ENCODE peak calls at places on chromosomes 12 and 14, in four cellular contexts. X, L, G and A are unnamed samples.

GRCh38 chr12:127893875-127894635 is 372.9 kb upstream of the TMEM132C start:
- DNase-seq in X (no peak), L (no peak), G (no peak), A (peak)

GRCh38 chr12:116217045-116217444 is 60.4 kb downstream of the MED13L start:
- DNase-seq in X (no peak), L (no peak), G (no peak), A (no peak)

GRCh38 chr14:92341791-92342190 is 18.8 kb downstream of the SLC24A4 start:
- DNase-seq in X (no peak), L (no peak), G (no peak), A (no peak)

GRCh38 chr12:6549379-6550151 is 6.3 kb downstream of the IFFO1 start:
- DNase-seq in X (no peak), L (no peak), G (no peak), A (no peak)

GRCh38 chr14:74942608-74943007 is 12.8 kb downstream of the PGF start:
- DNase-seq in X (no peak), L (no peak), G (no peak), A (no peak)

GRCh38 chr14:24261256-24261968 is 1.6 kb downstream of the TGM1 start:
- DNase-seq in X (no peak), L (no peak), G (no peak), A (no peak)

GRCh38 chr14:104967144-104967413 is 11.1 kb downstream of the AHNAK2 start:
- DNase-seq in X (no peak), L (no peak), G (no peak), A (no peak)

GRCh38 chr12:22100952-22101748 is 55.1 kb downstream of the CMAS start:
- DNase-seq in X (peak), L (peak), G (no peak), A (no peak)

GRCh38 chr14:54891471-54892245 is 11.0 kb downstream of the GCH1 start:
- DNase-seq in X (no peak), L (no peak), G (no peak), A (no peak)

GRCh38 chr12:93773122-93773871 is 96.1 kb downstream of the CRADD start:
- DNase-seq in X (no peak), L (no peak), G (peak), A (no peak)

GRCh38 chr12:27852742-27853141 is 72.7 kb upstream of the MANSC4 start:
- DNase-seq in X (no peak), L (no peak), G (peak), A (no peak)

GRCh38 chr12:72632286-72632685 is 360.1 kb downstream of the TRHDE start:
- DNase-seq in X (no peak), L (no peak), G (no peak), A (no peak)

GRCh38 chr12:75135021-75135420 is 74.6 kb downstream of the KCNC2 start:
- DNase-seq in X (no peak), L (no peak), G (no peak), A (no peak)
- TF ChIP-seq BHLHE40 in X (no peak), L (no peak), G (no peak), A (no peak)

GRCh38 chr12:121453022-121453360 is 53.1 kb downstream of the RNF34 start:
- DNase-seq in X (no peak), L (no peak), G (no peak), A (no peak)
- TF ChIP-seq FOXK2 in X (no peak), L (no peak), G (no peak), A (no peak)

DNA sequence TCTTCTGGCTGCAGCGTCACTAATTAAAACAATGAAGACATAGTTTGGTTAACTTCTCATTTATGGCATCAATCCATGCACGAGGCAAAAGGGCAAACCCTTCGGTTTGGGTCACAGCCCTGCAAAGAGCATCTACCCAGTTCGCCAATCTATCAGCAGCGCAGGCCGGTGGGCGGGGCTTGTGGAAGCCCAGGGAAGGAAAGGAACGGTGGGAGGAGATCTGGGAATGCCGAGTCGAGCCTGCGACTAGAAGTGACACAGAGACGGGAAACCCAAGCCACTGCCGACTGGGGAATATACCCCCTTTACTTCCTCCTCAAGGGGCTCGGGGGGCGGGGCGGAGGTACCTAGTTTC is 463 bp downstream of the KICS2 start:
- DNase-seq in X (peak), L (peak), G (peak), A (peak)
- TF ChIP-seq BHLHE40 in X (no peak), L (no peak), G (no peak), A (no peak)

DNA sequence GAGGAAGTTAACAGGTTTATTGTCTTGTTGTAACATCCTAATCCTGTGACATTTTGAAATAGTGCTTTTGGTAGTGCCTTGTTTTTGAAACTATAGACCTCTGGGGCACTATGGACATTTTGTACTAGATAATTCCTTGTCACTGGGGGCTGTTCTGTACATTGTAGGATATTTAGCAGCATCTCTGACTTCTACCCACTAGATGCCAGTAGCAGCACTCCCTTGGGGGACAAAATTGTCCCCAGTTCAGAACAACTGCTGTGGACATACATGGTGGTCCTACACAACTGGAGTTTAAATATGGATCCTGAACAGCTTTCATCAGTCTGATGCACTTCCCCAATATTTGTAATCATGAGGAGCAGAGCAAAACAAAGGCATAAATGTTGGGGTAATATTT is 264.7 kb downstream of the RAD51B start:
- DNase-seq in X (no peak), L (no peak), G (no peak), A (no peak)
- TF ChIP-seq FOXK2 in X (no peak), L (no peak), G (no peak), A (no peak)

GRCh38 chr12:57638096-57638495 is 5.1 kb upstream of the B4GALNT1 start:
- DNase-seq in X (no peak), L (no peak), G (no peak), A (no peak)

GRCh38 chr12:57641699-57642442 is 8.9 kb upstream of the B4GALNT1 start:
- DNase-seq in X (no peak), L (no peak), G (no peak), A (no peak)

GRCh38 chr12:57637364-57637763 is 4.4 kb upstream of the B4GALNT1 start:
- DNase-seq in X (no peak), L (no peak), G (no peak), A (no peak)

GRCh38 chr12:57640156-57641042 is 7.4 kb upstream of the B4GALNT1 start:
- DNase-seq in X (no peak), L (no peak), G (no peak), A (no peak)
- TF ChIP-seq BHLHE40 in X (no peak), L (no peak), G (no peak), A (no peak)

DNA sequence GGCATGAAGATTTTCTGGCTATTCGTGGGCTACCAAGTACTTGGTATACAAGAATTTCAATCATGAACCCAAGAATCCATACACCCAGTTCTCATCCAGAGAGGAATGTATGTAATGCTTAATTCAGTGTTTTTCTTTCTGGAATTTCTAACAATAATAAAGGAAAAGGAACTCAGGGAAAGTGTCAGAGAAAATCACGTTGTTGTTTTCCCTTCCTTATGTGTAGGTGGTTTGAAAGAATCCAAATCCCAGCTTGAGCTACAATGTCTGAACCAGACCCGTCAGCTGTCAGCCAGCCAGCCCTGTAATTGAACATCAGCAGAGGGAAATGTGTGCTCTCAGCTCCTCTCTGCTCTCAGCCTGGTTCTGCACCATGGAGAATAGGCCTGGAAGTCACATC is 126.5 kb downstream of the TMEM30B start:
- DNase-seq in X (no peak), L (no peak), G (no peak), A (no peak)
- TF ChIP-seq FOXK2 in X (no peak), L (no peak), G (no peak), A (no peak)